ENCODE peak calls at places on chromosome 22, in ten cellular contexts. One of them, this sample, is unnamed.

GRCh38 chr22:32531955-32532818 is 57.6 kb downstream of the FBXO7 start:
- DNase-seq in mesendoderm: peak; percentile 96
- DNase-seq in kidney: peak; percentile 97
- DNase-seq in endothelial cell of umbilical vein: peak; percentile 8
- DNase-seq in GM23248: peak; percentile 99
- DNase-seq in IMR-90: peak; percentile 93
- DNase-seq in keratinocyte: peak; percentile 35
- DNase-seq in colonic mucosa: peak; percentile 58
- DNase-seq in HepG2: peak; percentile 87
- DNase-seq in endodermal cell: peak; percentile 91
- DNase-seq in this sample: peak; percentile 95

GRCh38 chr22:31185056-31185455 is 25.1 kb downstream of the RNF185 start:
- DNase-seq in mesendoderm: no peak
- DNase-seq in kidney: no peak
- DNase-seq in endothelial cell of umbilical vein: no peak
- DNase-seq in GM23248: peak; percentile 70
- DNase-seq in IMR-90: peak; percentile 62
- DNase-seq in keratinocyte: no peak
- DNase-seq in colonic mucosa: no peak
- DNase-seq in HepG2: no peak
- DNase-seq in endodermal cell: no peak
- DNase-seq in this sample: no peak

GRCh38 chr22:31830721-31831070 is 76.9 kb downstream of the DEPDC5 start:
- DNase-seq in mesendoderm: no peak
- DNase-seq in kidney: no peak
- DNase-seq in endothelial cell of umbilical vein: no peak
- DNase-seq in GM23248: no peak
- DNase-seq in IMR-90: no peak
- DNase-seq in keratinocyte: no peak
- DNase-seq in colonic mucosa: no peak
- DNase-seq in HepG2: no peak
- DNase-seq in endodermal cell: no peak
- DNase-seq in this sample: no peak

GRCh38 chr22:36467946-36468345 is 13.5 kb downstream of the TXN2 start:
- DNase-seq in mesendoderm: no peak
- DNase-seq in kidney: no peak
- DNase-seq in endothelial cell of umbilical vein: peak; percentile 67
- DNase-seq in GM23248: peak; percentile 89
- DNase-seq in IMR-90: peak; percentile 97
- DNase-seq in keratinocyte: no peak
- DNase-seq in colonic mucosa: no peak
- DNase-seq in HepG2: no peak
- DNase-seq in endodermal cell: no peak
- DNase-seq in this sample: peak; percentile 98

GRCh38 chr22:41910599-41911291 is 4.1 kb downstream of the SHISA8 start:
- DNase-seq in mesendoderm: no peak
- DNase-seq in kidney: no peak
- DNase-seq in endothelial cell of umbilical vein: no peak
- DNase-seq in GM23248: peak; percentile 67
- DNase-seq in IMR-90: no peak
- DNase-seq in keratinocyte: no peak
- DNase-seq in colonic mucosa: no peak
- DNase-seq in HepG2: no peak
- DNase-seq in endodermal cell: peak; percentile 64
- DNase-seq in this sample: no peak

GRCh38 chr22:19507534-19507861 is 16.7 kb downstream of the CLDN5 start:
- DNase-seq in mesendoderm: no peak
- DNase-seq in kidney: no peak
- DNase-seq in endothelial cell of umbilical vein: no peak
- DNase-seq in GM23248: no peak
- DNase-seq in IMR-90: no peak
- DNase-seq in keratinocyte: no peak
- DNase-seq in colonic mucosa: no peak
- DNase-seq in HepG2: no peak
- DNase-seq in endodermal cell: no peak
- DNase-seq in this sample: no peak

GRCh38 chr22:32354360-32355351 is 3.0 kb upstream of the RFPL3 start:
- DNase-seq in mesendoderm: peak; percentile 74
- DNase-seq in kidney: no peak
- DNase-seq in endothelial cell of umbilical vein: peak; percentile 90
- DNase-seq in GM23248: peak; percentile 51
- DNase-seq in IMR-90: peak; percentile 67
- DNase-seq in keratinocyte: no peak
- DNase-seq in colonic mucosa: no peak
- DNase-seq in HepG2: no peak
- DNase-seq in endodermal cell: no peak
- DNase-seq in this sample: peak; percentile 31

GRCh38 chr22:35533365-35534029 is 7.1 kb upstream of the RASD2 start:
- DNase-seq in mesendoderm: no peak
- DNase-seq in kidney: no peak
- DNase-seq in endothelial cell of umbilical vein: no peak
- DNase-seq in GM23248: no peak
- DNase-seq in IMR-90: no peak
- DNase-seq in keratinocyte: no peak
- DNase-seq in colonic mucosa: no peak
- DNase-seq in HepG2: no peak
- DNase-seq in endodermal cell: no peak
- DNase-seq in this sample: no peak

GRCh38 chr22:45774016-45774670 is 102.5 kb downstream of the ATXN10 start:
- DNase-seq in mesendoderm: no peak
- DNase-seq in kidney: no peak
- DNase-seq in endothelial cell of umbilical vein: no peak
- DNase-seq in GM23248: no peak
- DNase-seq in IMR-90: no peak
- DNase-seq in keratinocyte: no peak
- DNase-seq in colonic mucosa: no peak
- DNase-seq in HepG2: no peak
- DNase-seq in endodermal cell: no peak
- DNase-seq in this sample: no peak

GRCh38 chr22:19289475-19290161 is 1.9 kb downstream of the CLTCL1 start:
- DNase-seq in mesendoderm: no peak
- DNase-seq in kidney: no peak
- DNase-seq in endothelial cell of umbilical vein: no peak
- DNase-seq in GM23248: peak; percentile 70
- DNase-seq in IMR-90: peak; percentile 81
- DNase-seq in keratinocyte: peak; percentile 36
- DNase-seq in colonic mucosa: no peak
- DNase-seq in HepG2: no peak
- DNase-seq in endodermal cell: no peak
- DNase-seq in this sample: peak; percentile 95

GRCh38 chr22:17773606-17774205 is 563 bp downstream of the BID start:
- DNase-seq in mesendoderm: peak; percentile 76
- DNase-seq in kidney: no peak
- DNase-seq in endothelial cell of umbilical vein: peak; percentile 34
- DNase-seq in GM23248: peak; percentile 66
- DNase-seq in IMR-90: peak; percentile 28
- DNase-seq in keratinocyte: no peak
- DNase-seq in colonic mucosa: peak; percentile 59
- DNase-seq in HepG2: peak; percentile 35
- DNase-seq in endodermal cell: peak; percentile 90
- DNase-seq in this sample: peak; percentile 35

GRCh38 chr22:17346578-17346977 is 22.7 kb upstream of the CECR2 start:
- DNase-seq in mesendoderm: no peak
- DNase-seq in kidney: no peak
- DNase-seq in endothelial cell of umbilical vein: no peak
- DNase-seq in GM23248: no peak
- DNase-seq in IMR-90: no peak
- DNase-seq in keratinocyte: no peak
- DNase-seq in colonic mucosa: no peak
- DNase-seq in HepG2: no peak
- DNase-seq in endodermal cell: no peak
- DNase-seq in this sample: no peak

GRCh38 chr22:19868333-19868732 is 13.7 kb upstream of the GNB1L start:
- DNase-seq in mesendoderm: no peak
- DNase-seq in kidney: no peak
- DNase-seq in endothelial cell of umbilical vein: no peak
- DNase-seq in GM23248: no peak
- DNase-seq in IMR-90: no peak
- DNase-seq in keratinocyte: no peak
- DNase-seq in colonic mucosa: peak; percentile 16
- DNase-seq in HepG2: no peak
- DNase-seq in endodermal cell: peak; percentile 43
- DNase-seq in this sample: no peak

GRCh38 chr22:43191831-43192230 is 4.9 kb upstream of the TTLL12 start:
- DNase-seq in mesendoderm: no peak
- DNase-seq in kidney: no peak
- DNase-seq in endothelial cell of umbilical vein: no peak
- DNase-seq in GM23248: no peak
- DNase-seq in IMR-90: no peak
- DNase-seq in keratinocyte: no peak
- DNase-seq in colonic mucosa: no peak
- DNase-seq in HepG2: no peak
- DNase-seq in endodermal cell: no peak
- DNase-seq in this sample: no peak

GRCh38 chr22:42820075-42820763 is 36.9 kb downstream of the ARFGAP3 start:
- DNase-seq in mesendoderm: peak; percentile 37
- DNase-seq in kidney: no peak
- DNase-seq in endothelial cell of umbilical vein: peak; percentile 63
- DNase-seq in GM23248: peak; percentile 87
- DNase-seq in IMR-90: peak; percentile 93
- DNase-seq in keratinocyte: no peak
- DNase-seq in colonic mucosa: no peak
- DNase-seq in HepG2: no peak
- DNase-seq in endodermal cell: no peak
- DNase-seq in this sample: peak; percentile 77

GRCh38 chr22:50302564-50302963 is 4.9 kb downstream of the PLXNB2 start:
- DNase-seq in mesendoderm: no peak
- DNase-seq in kidney: no peak
- DNase-seq in endothelial cell of umbilical vein: no peak
- DNase-seq in GM23248: peak; percentile 17
- DNase-seq in IMR-90: no peak
- DNase-seq in keratinocyte: no peak
- DNase-seq in colonic mucosa: no peak
- DNase-seq in HepG2: no peak
- DNase-seq in endodermal cell: no peak
- DNase-seq in this sample: no peak

GRCh38 chr22:50301581-50301991 is 5.9 kb downstream of the PLXNB2 start:
- DNase-seq in mesendoderm: no peak
- DNase-seq in kidney: no peak
- DNase-seq in endothelial cell of umbilical vein: no peak
- DNase-seq in GM23248: no peak
- DNase-seq in IMR-90: no peak
- DNase-seq in keratinocyte: no peak
- DNase-seq in colonic mucosa: no peak
- DNase-seq in HepG2: no peak
- DNase-seq in endodermal cell: no peak
- DNase-seq in this sample: no peak

GRCh38 chr22:50303515-50303847 is 4.0 kb downstream of the PLXNB2 start:
- DNase-seq in mesendoderm: no peak
- DNase-seq in kidney: no peak
- DNase-seq in endothelial cell of umbilical vein: no peak
- DNase-seq in GM23248: no peak
- DNase-seq in IMR-90: no peak
- DNase-seq in keratinocyte: no peak
- DNase-seq in colonic mucosa: no peak
- DNase-seq in HepG2: no peak
- DNase-seq in endodermal cell: no peak
- DNase-seq in this sample: no peak

GRCh38 chr22:50300620-50301257 is 6.7 kb downstream of the PLXNB2 start:
- DNase-seq in mesendoderm: no peak
- DNase-seq in kidney: no peak
- DNase-seq in endothelial cell of umbilical vein: no peak
- DNase-seq in GM23248: no peak
- DNase-seq in IMR-90: no peak
- DNase-seq in keratinocyte: no peak
- DNase-seq in colonic mucosa: no peak
- DNase-seq in HepG2: no peak
- DNase-seq in endodermal cell: no peak
- DNase-seq in this sample: no peak

GRCh38 chr22:50302041-50302541 is 5.4 kb downstream of the PLXNB2 start:
- DNase-seq in mesendoderm: no peak
- DNase-seq in kidney: no peak
- DNase-seq in endothelial cell of umbilical vein: no peak
- DNase-seq in GM23248: peak; percentile 78
- DNase-seq in IMR-90: peak; percentile 17
- DNase-seq in keratinocyte: no peak
- DNase-seq in colonic mucosa: peak; percentile 73
- DNase-seq in HepG2: no peak
- DNase-seq in endodermal cell: no peak
- DNase-seq in this sample: no peak
- H3K9ac ChIP-seq in mesendoderm: no peak overlapping the region
- H3K9ac ChIP-seq in kidney: no peak overlapping the region
- H3K9ac ChIP-seq in endothelial cell of umbilical vein: no peak overlapping the region
- H3K9ac ChIP-seq in GM23248: peak overlapping the region; percentile 94
- H3K9ac ChIP-seq in IMR-90: peak overlapping the region; percentile 22
- H3K9ac ChIP-seq in keratinocyte: peak overlapping the region; percentile 62
- H3K9ac ChIP-seq in colonic mucosa: peak overlapping the region; percentile 96
- H3K9ac ChIP-seq in HepG2: no peak overlapping the region
- H3K9ac ChIP-seq in endodermal cell: no peak overlapping the region
- H3K9ac ChIP-seq in this sample: peak overlapping the region; percentile 7

GRCh38 chr22:37535159-37535558 is 15.9 kb upstream of the CARD10 start:
- DNase-seq in mesendoderm: no peak
- DNase-seq in kidney: peak; percentile 6
- DNase-seq in endothelial cell of umbilical vein: no peak
- DNase-seq in GM23248: no peak
- DNase-seq in IMR-90: no peak
- DNase-seq in keratinocyte: no peak
- DNase-seq in colonic mucosa: no peak
- DNase-seq in HepG2: no peak
- DNase-seq in endodermal cell: no peak
- DNase-seq in this sample: no peak
- H3K27ac ChIP-seq in mesendoderm: no peak overlapping the region
- H3K27ac ChIP-seq in kidney: no peak overlapping the region
- H3K27ac ChIP-seq in endothelial cell of umbilical vein: no peak overlapping the region
- H3K27ac ChIP-seq in GM23248: no peak overlapping the region
- H3K27ac ChIP-seq in IMR-90: no peak overlapping the region
- H3K27ac ChIP-seq in keratinocyte: no peak overlapping the region
- H3K27ac ChIP-seq in colonic mucosa: no peak overlapping the region
- H3K27ac ChIP-seq in HepG2: no peak overlapping the region
- H3K27ac ChIP-seq in endodermal cell: no peak overlapping the region
- H3K27ac ChIP-seq in this sample: no peak overlapping the region

DNA sequence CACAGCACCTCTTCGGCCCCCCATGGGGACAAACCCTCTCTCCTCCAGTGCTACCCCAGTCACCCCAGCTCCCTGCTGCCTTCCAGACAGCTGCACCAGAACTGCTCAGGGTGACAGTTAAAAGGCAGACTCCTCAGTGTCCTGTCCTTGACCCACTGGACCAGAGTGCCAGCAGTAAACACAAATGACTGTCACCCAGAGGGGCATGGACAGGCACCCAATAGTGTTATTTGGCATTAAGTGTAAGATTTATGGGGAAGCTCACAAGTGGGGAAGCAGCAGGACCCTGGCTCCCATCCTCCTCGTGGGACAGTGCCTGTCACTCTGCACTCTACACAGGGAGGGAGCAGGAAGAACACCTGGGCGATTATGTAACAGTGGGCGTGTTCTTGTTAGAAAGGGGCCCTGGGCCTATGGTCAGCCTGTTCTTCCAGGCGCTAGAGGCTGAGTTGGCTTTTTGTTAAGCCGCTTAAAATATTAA is 5.0 kb downstream of the RPS19BP1 start:
- DNase-seq in mesendoderm: peak; percentile 63
- DNase-seq in kidney: peak; percentile 55
- DNase-seq in endothelial cell of umbilical vein: no peak
- DNase-seq in GM23248: no peak
- DNase-seq in IMR-90: peak; percentile 27
- DNase-seq in keratinocyte: no peak
- DNase-seq in colonic mucosa: peak; percentile 85
- DNase-seq in HepG2: peak; percentile 74
- DNase-seq in endodermal cell: no peak
- DNase-seq in this sample: no peak
- H3K9ac ChIP-seq in mesendoderm: no peak overlapping the region
- H3K9ac ChIP-seq in kidney: no peak overlapping the region
- H3K9ac ChIP-seq in endothelial cell of umbilical vein: no peak overlapping the region
- H3K9ac ChIP-seq in GM23248: no peak overlapping the region
- H3K9ac ChIP-seq in IMR-90: no peak overlapping the region
- H3K9ac ChIP-seq in keratinocyte: no peak overlapping the region
- H3K9ac ChIP-seq in colonic mucosa: peak overlapping the region; percentile 83
- H3K9ac ChIP-seq in HepG2: no peak overlapping the region
- H3K9ac ChIP-seq in endodermal cell: no peak overlapping the region
- H3K9ac ChIP-seq in this sample: no peak overlapping the region

GRCh38 chr22:29780220-29780619 is 13.1 kb downstream of the UQCR10 start:
- DNase-seq in mesendoderm: no peak
- DNase-seq in kidney: no peak
- DNase-seq in endothelial cell of umbilical vein: no peak
- DNase-seq in GM23248: no peak
- DNase-seq in IMR-90: no peak
- DNase-seq in keratinocyte: no peak
- DNase-seq in colonic mucosa: no peak
- DNase-seq in HepG2: no peak
- DNase-seq in endodermal cell: no peak
- DNase-seq in this sample: no peak
- H3K27ac ChIP-seq in mesendoderm: no peak overlapping the region
- H3K27ac ChIP-seq in kidney: no peak overlapping the region
- H3K27ac ChIP-seq in endothelial cell of umbilical vein: no peak overlapping the region
- H3K27ac ChIP-seq in GM23248: peak overlapping the region; percentile 91
- H3K27ac ChIP-seq in IMR-90: peak overlapping the region; percentile 54
- H3K27ac ChIP-seq in keratinocyte: peak overlapping the region; percentile 83
- H3K27ac ChIP-seq in colonic mucosa: no peak overlapping the region
- H3K27ac ChIP-seq in HepG2: no peak overlapping the region
- H3K27ac ChIP-seq in endodermal cell: no peak overlapping the region
- H3K27ac ChIP-seq in this sample: peak overlapping the region; percentile 97